ENCODE peak calls at places on chromosomes 12 and 14, in six cellular contexts. K, W, L, X, H and F are unnamed samples.

GRCh38 chr14:89061696-89062095 is 237.2 kb downstream of the TTC8 start:
- DNase-seq in K (no peak), L (no peak), W (no peak), X (no peak), H (no peak), F (no peak)

GRCh38 chr12:50589650-50590435 is 85.1 kb downstream of the DIP2B start:
- DNase-seq in W (no peak), K (peak; percentile 99), L (peak; percentile 45), H (no peak), X (no peak), F (no peak)

GRCh38 chr12:66197413-66198055 is 8.5 kb downstream of the IRAK3 start:
- DNase-seq in K (no peak), H (no peak), X (no peak), W (no peak), L (no peak), F (no peak)

GRCh38 chr14:84375235-84375634 is 1154.7 kb upstream of the FLRT2 start:
- DNase-seq in L (no peak), X (no peak), H (no peak), W (no peak), K (peak; percentile 8), F (no peak)

GRCh38 chr12:30314506-30315100 is 381.1 kb downstream of the IPO8 start:
- DNase-seq in H (no peak), X (no peak), L (no peak), W (no peak), K (no peak), F (no peak)

GRCh38 chr12:108129017-108129812 is at the start of gene WSCD2:
- DNase-seq in H (peak; percentile 45), X (no peak), L (peak; percentile 28), W (peak; percentile 25), K (peak; percentile 10), F (peak; percentile 21)

GRCh38 chr12:113382206-113382605 is 21.5 kb downstream of the SDS start:
- DNase-seq in H (no peak), K (no peak), X (no peak), L (no peak), W (no peak), F (no peak)

GRCh38 chr14:76181546-76181945 is 29.8 kb downstream of the GPATCH2L start:
- DNase-seq in X (no peak), K (peak; percentile 24), H (no peak), L (no peak), W (no peak), F (no peak)

GRCh38 chr14:85622106-85622505 is 92.2 kb downstream of the FLRT2 start:
- DNase-seq in L (no peak), H (no peak), W (no peak), X (no peak), K (no peak), F (no peak)

GRCh38 chr12:127681151-127681754 is 585.7 kb upstream of the TMEM132C start:
- DNase-seq in H (no peak), K (peak; percentile 11), L (no peak), X (no peak), W (no peak), F (no peak)

GRCh38 chr12:120610560-120610959 is 29.4 kb upstream of the POP5 start:
- DNase-seq in W (no peak), L (no peak), H (no peak), K (no peak), X (no peak), F (no peak)

GRCh38 chr12:57765003-57765697 is 1.7 kb downstream of the CYP27B1 start:
- DNase-seq in K (peak; percentile 44), X (peak; percentile 35), L (peak; percentile 53), H (peak; percentile 44), W (peak; percentile 72), F (peak; percentile 64)

GRCh38 chr12:32305163-32305562 is 94.2 kb upstream of the FGD4 start:
- DNase-seq in W (no peak), X (no peak), K (peak; percentile 36), L (peak; percentile 20), H (no peak), F (no peak)

GRCh38 chr12:14905269-14906004 is 19.8 kb upstream of the MGP start:
- DNase-seq in X (no peak), L (no peak), H (no peak), K (peak; percentile 36), W (no peak), F (no peak)

GRCh38 chr12:50182461-50182860 is 15.3 kb upstream of the CERS5 start:
- DNase-seq in X (no peak), K (no peak), W (no peak), H (no peak), L (no peak), F (no peak)

GRCh38 chr14:100654814-100655795 is 67.9 kb upstream of the BEGAIN start:
- DNase-seq in K (no peak), W (peak; percentile 65), L (no peak), H (peak; percentile 58), X (no peak), F (peak; percentile 56)

GRCh38 chr14:105388110-105388951 is 10.0 kb upstream of the TEX22 start:
- DNase-seq in W (no peak), H (no peak), L (no peak), K (no peak), X (no peak), F (no peak)

GRCh38 chr12:42504049-42504448 is 85.5 kb downstream of the PRICKLE1 start:
- DNase-seq in K (peak; percentile 16), L (no peak), H (no peak), W (no peak), X (no peak), F (no peak)

GRCh38 chr12:503111-503761 is 43.5 kb downstream of the B4GALNT3 start:
- DNase-seq in X (no peak), K (no peak), H (no peak), L (no peak), W (peak; percentile 75), F (peak; percentile 86)

GRCh38 chr14:35122696-35123387 is 490 bp downstream of the PRORP start:
- DNase-seq in K (peak; percentile 59), H (no peak), L (peak; percentile 54), W (peak; percentile 25), X (no peak), F (no peak)

GRCh38 chr12:108918206-108918605 is 38.3 kb downstream of the DAO start:
- DNase-seq in K (no peak), L (no peak), H (no peak), X (no peak), W (no peak), F (no peak)

GRCh38 chr12:114119316-114119715 is 153.2 kb upstream of the RBM19 start:
- DNase-seq in K (no peak), H (no peak), X (no peak), L (no peak), W (no peak), F (no peak)

GRCh38 chr14:74065746-74066575 is 18.3 kb downstream of the ALDH6A1 start:
- DNase-seq in H (no peak), K (peak; percentile 80), L (no peak), X (no peak), W (no peak), F (no peak)

GRCh38 chr12:68482660-68483059 is 128.0 kb upstream of the RAP1B start:
- DNase-seq in K (no peak), L (no peak), H (no peak), W (no peak), X (no peak), F (peak; percentile 52)

GRCh38 chr12:47773062-47773857 is at the start of gene SLC48A1:
- DNase-seq in K (peak; percentile 56), W (peak; percentile 82), L (peak; percentile 90), X (peak; percentile 67), H (peak; percentile 57), F (peak; percentile 82)